ENCODE peak calls at places on chromosomes 11 and 22, in five cellular contexts. V is HCT116, Y is hepatocyte, T is neural progenitor cell, P is SK-N-SH. F is an unnamed sample.
A peak's percentile ranks its signal among the peaks of the same experiment; 100 is the strongest.

GRCh38 chr11:110409174-110409573 is 20.6 kb upstream of the FDX1 start:
- DNase-seq in V (no peak), Y (no peak), T (no peak), P (no peak), F (peak; percentile 75)

GRCh38 chr22:26835929-26836528 is 178.6 kb downstream of the MIAT start:
- DNase-seq in V (peak; percentile 33), Y (peak; percentile 55), T (peak; percentile 94), P (peak; percentile 41), F (peak; percentile 57)

GRCh38 chr11:33444835-33445594 is 187.8 kb downstream of the HIPK3 start:
- DNase-seq in V (no peak), Y (no peak), T (no peak), P (no peak), F (peak; percentile 35)

GRCh38 chr11:73308003-73308962 is at the start of gene ARHGEF17:
- DNase-seq in V (peak; percentile 34), Y (peak; percentile 89), T (peak; percentile 93), P (peak; percentile 91), F (peak; percentile 91)

GRCh38 chr22:35046744-35047462 is 19.1 kb upstream of the ISX start:
- DNase-seq in V (no peak), Y (no peak), T (no peak), P (no peak), F (no peak)

GRCh38 chr11:123054301-123055065 is 7.5 kb downstream of the HSPA8 start:
- DNase-seq in V (peak; percentile 56), Y (peak; percentile 88), T (peak; percentile 93), P (peak; percentile 75), F (peak; percentile 89)

GRCh38 chr11:24949406-24949805 is 452.6 kb downstream of the LUZP2 start:
- DNase-seq in V (no peak), Y (no peak), T (no peak), P (no peak), F (no peak)

GRCh38 chr11:128767518-128767917 is 73.6 kb downstream of the FLI1 start:
- DNase-seq in V (no peak), Y (no peak), T (no peak), P (no peak), F (peak; percentile 5)

GRCh38 chr11:61587541-61587941 is 6.7 kb upstream of the SYT7 start:
- DNase-seq in V (no peak), Y (peak; percentile 81), T (peak; percentile 87), P (no peak), F (peak; percentile 76)
- H2AFZ ChIP-seq in V (peak overlapping the region; percentile 7), Y (peak overlapping the region; percentile 53), T (peak overlapping the region; percentile 60), P (no peak overlapping the region), F (peak overlapping the region; percentile 78)

DNA sequence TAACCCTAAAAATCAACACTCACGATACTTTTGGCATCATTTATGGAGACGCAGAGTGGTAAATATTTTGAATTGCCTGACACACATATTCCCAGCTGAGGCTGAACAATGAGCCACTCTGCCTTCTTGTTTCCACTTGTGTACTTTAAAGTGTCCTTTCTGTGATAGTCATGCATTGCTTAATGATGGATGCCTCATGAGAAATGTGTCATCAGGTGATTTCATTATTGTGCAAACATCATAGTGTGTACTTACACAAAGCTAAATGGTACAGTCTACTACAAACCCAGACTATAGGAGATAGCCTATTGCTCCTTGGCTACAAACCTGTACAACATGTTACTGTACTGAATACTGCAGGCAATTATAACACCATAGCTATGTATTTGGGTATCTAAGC is 44.2 kb downstream of the MRE11 start:
- DNase-seq in V (no peak), Y (peak; percentile 36), T (no peak), P (no peak), F (peak; percentile 92)
- TF ChIP-seq EZH2phosphoT487 in V (no peak), Y (no peak), T (no peak), P (no peak), F (peak; percentile 39)

GRCh38 chr22:50732681-50733080 is 5.3 kb upstream of the ACR start:
- DNase-seq in V (no peak), Y (no peak), T (no peak), P (no peak), F (no peak)

GRCh38 chr22:50734343-50734771 is 3.6 kb upstream of the ACR start:
- DNase-seq in V (no peak), Y (no peak), T (no peak), P (no peak), F (no peak)

GRCh38 chr22:50731811-50732624 is 6.0 kb upstream of the ACR start:
- DNase-seq in V (peak; percentile 15), Y (peak; percentile 60), T (peak; percentile 43), P (peak; percentile 86), F (peak; percentile 66)

GRCh38 chr22:50734986-50735738 is 2.8 kb upstream of the ACR start:
- DNase-seq in V (no peak), Y (no peak), T (no peak), P (no peak), F (no peak)

GRCh38 chr22:50733521-50734342 is 4.3 kb upstream of the ACR start:
- DNase-seq in V (no peak), Y (no peak), T (peak; percentile 17), P (peak; percentile 84), F (peak; percentile 65)
- H2AFZ ChIP-seq in V (no peak overlapping the region), Y (no peak overlapping the region), T (no peak overlapping the region), P (no peak overlapping the region), F (peak overlapping the region; percentile 49)

GRCh38 chr22:47450876-47451475 is 688.5 kb downstream of the TBC1D22A start:
- DNase-seq in V (no peak), Y (no peak), T (no peak), P (peak; percentile 51), F (no peak)

GRCh38 chr22:47449508-47450270 is 687.2 kb downstream of the TBC1D22A start:
- DNase-seq in V (no peak), Y (no peak), T (no peak), P (no peak), F (no peak)

GRCh38 chr22:47453049-47453448 is 690.6 kb downstream of the TBC1D22A start:
- DNase-seq in V (no peak), Y (no peak), T (no peak), P (no peak), F (no peak)

GRCh38 chr22:47448231-47449035 is 686.0 kb downstream of the TBC1D22A start:
- DNase-seq in V (no peak), Y (no peak), T (no peak), P (no peak), F (no peak)

DNA sequence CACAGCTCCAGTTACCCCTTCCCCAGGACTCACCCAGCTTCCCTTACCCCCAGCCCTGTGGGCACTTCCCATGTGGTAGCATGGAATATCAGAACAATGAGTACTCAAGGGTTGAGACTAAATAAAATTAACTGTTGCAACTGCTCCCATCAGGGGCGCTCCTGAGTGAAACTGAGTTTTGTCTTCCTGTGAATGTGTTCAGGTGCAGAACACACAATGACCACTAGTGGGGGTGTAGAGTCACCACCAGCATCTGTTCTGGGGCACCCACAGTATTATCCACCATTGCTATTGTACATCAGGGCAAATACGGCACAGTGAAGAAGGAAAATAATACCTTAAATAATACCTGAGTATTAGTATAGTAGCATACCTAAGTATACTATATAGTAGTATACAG is 689.7 kb downstream of the TBC1D22A start:
- DNase-seq in V (peak; percentile 68), Y (no peak), T (no peak), P (peak; percentile 62), F (no peak)
- TF ChIP-seq EZH2phosphoT487 in V (no peak), Y (no peak), T (no peak), P (no peak), F (no peak)

GRCh38 chr22:32697331-32697995 is 104.0 kb upstream of the TIMP3 start:
- DNase-seq in V (no peak), Y (peak; percentile 19), T (no peak), P (no peak), F (no peak)

GRCh38 chr22:32698926-32699619 is 102.4 kb upstream of the TIMP3 start:
- DNase-seq in V (no peak), Y (no peak), T (no peak), P (no peak), F (no peak)

GRCh38 chr22:32696089-32696488 is 105.4 kb upstream of the TIMP3 start:
- DNase-seq in V (no peak), Y (no peak), T (no peak), P (no peak), F (no peak)

GRCh38 chr22:32693102-32693501 is 108.4 kb upstream of the TIMP3 start:
- DNase-seq in V (no peak), Y (no peak), T (no peak), P (no peak), F (no peak)

DNA sequence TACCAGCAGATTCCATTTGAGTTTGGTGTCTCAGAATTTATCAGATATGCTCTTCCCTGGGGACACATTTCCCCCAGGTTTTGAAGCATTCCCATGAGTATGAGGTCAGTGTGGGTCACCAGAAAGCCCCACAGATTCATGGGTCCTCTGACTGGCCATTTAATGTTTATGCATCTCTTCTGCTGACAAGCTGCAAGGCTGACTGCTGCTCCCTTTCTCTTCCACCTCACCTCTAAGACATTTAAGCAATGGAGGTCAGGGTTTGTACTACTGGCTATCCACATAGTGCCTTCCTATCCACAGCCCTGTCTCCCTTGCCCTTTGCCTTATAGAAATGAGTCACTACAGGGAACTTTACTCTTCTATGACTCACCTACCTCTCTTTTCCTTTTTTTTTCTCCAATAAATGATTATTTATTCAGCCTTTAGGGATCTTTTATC is 106.0 kb upstream of the TIMP3 start:
- DNase-seq in V (peak; percentile 21), Y (peak; percentile 69), T (no peak), P (no peak), F (peak; percentile 88)
- H2AFZ ChIP-seq in V (peak overlapping the region; percentile 42), Y (no peak overlapping the region), T (no peak overlapping the region), P (no peak overlapping the region), F (no peak overlapping the region)

GRCh38 chr22:20549232-20549841 is 41.9 kb downstream of the MED15 start:
- DNase-seq in V (no peak), Y (no peak), T (no peak), P (no peak), F (no peak)

GRCh38 chr22:20546541-20546950 is 39.1 kb downstream of the MED15 start:
- DNase-seq in V (no peak), Y (no peak), T (no peak), P (no peak), F (no peak)

GRCh38 chr22:20548806-20549205 is 41.4 kb downstream of the MED15 start:
- DNase-seq in V (no peak), Y (no peak), T (no peak), P (no peak), F (no peak)

GRCh38 chr22:20545681-20546521 is 38.5 kb downstream of the MED15 start:
- DNase-seq in V (no peak), Y (no peak), T (no peak), P (no peak), F (no peak)

DNA sequence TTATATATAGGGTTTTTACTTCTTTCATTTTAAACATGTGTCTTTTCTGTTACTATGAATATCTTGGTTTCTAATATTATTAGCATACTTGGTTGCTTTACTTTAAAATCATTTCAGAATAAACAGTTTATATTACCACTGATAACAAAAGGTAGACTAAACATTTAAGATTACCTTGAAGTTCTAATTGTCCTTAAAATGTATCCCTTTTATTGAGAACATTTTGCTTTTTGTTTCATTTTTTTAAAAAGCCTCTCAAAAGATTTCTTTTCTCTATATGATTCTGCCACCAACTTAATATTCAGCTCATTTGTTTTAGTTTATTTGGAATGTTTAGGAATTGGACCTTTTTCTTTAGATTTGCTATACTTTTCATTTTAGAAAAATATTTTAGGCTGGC is 39.6 kb downstream of the MED15 start:
- DNase-seq in V (no peak), Y (no peak), T (no peak), P (no peak), F (no peak)
- TF ChIP-seq EZH2phosphoT487 in V (no peak), Y (no peak), T (no peak), P (no peak), F (no peak)

F was measured in GM23248.